ENCODE peak calls at places on chromosomes 4 and X, in seven cellular contexts. L, K, W, Y, H, J and G are unnamed samples.

GRCh38 chrX:67780694-67781109 is 236.9 kb downstream of the AR start:
- DNase-seq in L (peak; percentile 79), W (peak; percentile 84), Y (no peak), K (peak; percentile 41), H (no peak), J (no peak), G (peak; percentile 89)

GRCh38 chr4:39490322-39490721 is 31.5 kb downstream of the LIAS start:
- DNase-seq in W (no peak), K (no peak), Y (no peak), H (no peak), L (no peak), J (no peak), G (no peak)

GRCh38 chrX:413322-414201 is 26.9 kb upstream of the PPP2R3B start:
- DNase-seq in H (no peak), Y (no peak), J (no peak), K (no peak), L (no peak), W (no peak), G (no peak)

GRCh38 chr4:130233377-130234047 is 1137.6 kb downstream of the C4orf33 start:
- DNase-seq in Y (no peak), W (no peak), J (no peak), K (no peak), H (no peak), L (no peak), G (no peak)

GRCh38 chr4:28009541-28009940 is 1148.9 kb downstream of the STIM2 start:
- DNase-seq in Y (no peak), L (no peak), J (no peak), K (no peak), W (no peak), H (no peak), G (no peak)

GRCh38 chrX:11791090-11791489 is 33.1 kb downstream of the MSL3 start:
- DNase-seq in J (no peak), K (no peak), Y (no peak), L (no peak), W (no peak), H (no peak), G (no peak)

GRCh38 chrX:103211012-103211715 is 3.7 kb upstream of the BEX4 start:
- DNase-seq in Y (peak; percentile 35), H (peak; percentile 28), J (peak; percentile 12), W (peak; percentile 43), K (no peak), L (peak; percentile 45), G (peak; percentile 31)

GRCh38 chr4:124953059-124953850 is 240.7 kb upstream of the ANKRD50 start:
- DNase-seq in W (no peak), Y (no peak), H (no peak), K (no peak), J (no peak), L (no peak), G (no peak)

GRCh38 chr4:20394471-20394870 is 142.8 kb downstream of the SLIT2 start:
- DNase-seq in J (no peak), Y (no peak), K (no peak), W (no peak), L (no peak), H (no peak), G (no peak)

DNA sequence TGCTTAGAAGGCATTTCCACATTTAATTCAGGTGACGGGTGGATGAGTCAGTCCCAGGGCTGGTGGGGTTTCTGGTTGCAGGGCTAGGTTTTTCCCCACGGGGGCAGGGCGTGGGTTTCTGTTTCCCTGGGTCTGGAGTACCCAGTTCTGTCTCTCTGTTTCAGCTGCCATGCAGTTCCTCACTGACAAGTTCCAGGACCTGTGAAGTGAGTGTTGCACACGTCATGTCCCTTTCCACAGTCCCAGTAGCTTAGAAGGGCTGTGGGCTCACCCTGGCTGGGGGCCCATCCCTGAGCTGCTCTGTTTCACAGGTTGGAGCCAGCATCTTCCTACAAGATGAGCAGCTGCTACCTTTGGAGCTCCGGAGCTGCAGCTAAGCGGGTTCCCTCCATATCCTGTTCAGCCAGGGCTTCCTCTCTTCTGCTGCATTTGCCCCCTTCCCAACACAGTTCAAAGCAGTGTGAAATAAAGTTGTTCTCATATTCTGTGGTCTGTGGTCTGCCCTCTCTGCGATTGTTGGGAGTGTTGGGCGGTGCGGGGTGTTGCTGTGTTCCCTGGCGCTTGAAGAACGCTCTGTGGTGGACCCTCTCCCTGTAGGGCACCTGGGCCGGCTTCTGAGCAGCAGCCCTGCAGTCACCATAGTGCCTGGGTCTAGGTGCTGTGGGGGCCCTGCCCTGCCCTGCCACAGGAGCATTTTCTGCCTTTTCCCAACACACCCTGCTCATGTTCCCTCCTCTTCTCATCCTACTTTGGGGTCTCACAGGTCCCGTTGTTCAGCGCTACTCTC is 3.9 kb downstream of the LOC101059915 start:
- DNase-seq in K (no peak), J (no peak), L (peak; percentile 6), W (no peak), Y (no peak), H (no peak), G (no peak)
- TF ChIP-seq CTCF in K (no peak), J (no peak), L (no peak), W (no peak), Y (no peak), H (no peak), G (no peak)

GRCh38 chr4:4288098-4288497 is 1.9 kb downstream of the LYAR start:
- DNase-seq in L (no peak), Y (no peak), K (no peak), H (no peak), W (no peak), J (no peak), G (no peak)

GRCh38 chr4:4289575-4289929 is 402 bp downstream of the LYAR start:
- DNase-seq in K (no peak), L (peak; percentile 20), H (no peak), W (no peak), Y (no peak), J (peak; percentile 18), G (no peak)

GRCh38 chr4:4289055-4289454 is 899 bp downstream of the LYAR start:
- DNase-seq in K (no peak), J (peak; percentile 1), W (no peak), H (no peak), Y (no peak), L (no peak), G (no peak)

GRCh38 chr4:4293279-4293678 is 3.2 kb downstream of the ZBTB49 start:
- DNase-seq in L (no peak), H (no peak), J (no peak), W (no peak), Y (no peak), K (no peak), G (no peak)

DNA sequence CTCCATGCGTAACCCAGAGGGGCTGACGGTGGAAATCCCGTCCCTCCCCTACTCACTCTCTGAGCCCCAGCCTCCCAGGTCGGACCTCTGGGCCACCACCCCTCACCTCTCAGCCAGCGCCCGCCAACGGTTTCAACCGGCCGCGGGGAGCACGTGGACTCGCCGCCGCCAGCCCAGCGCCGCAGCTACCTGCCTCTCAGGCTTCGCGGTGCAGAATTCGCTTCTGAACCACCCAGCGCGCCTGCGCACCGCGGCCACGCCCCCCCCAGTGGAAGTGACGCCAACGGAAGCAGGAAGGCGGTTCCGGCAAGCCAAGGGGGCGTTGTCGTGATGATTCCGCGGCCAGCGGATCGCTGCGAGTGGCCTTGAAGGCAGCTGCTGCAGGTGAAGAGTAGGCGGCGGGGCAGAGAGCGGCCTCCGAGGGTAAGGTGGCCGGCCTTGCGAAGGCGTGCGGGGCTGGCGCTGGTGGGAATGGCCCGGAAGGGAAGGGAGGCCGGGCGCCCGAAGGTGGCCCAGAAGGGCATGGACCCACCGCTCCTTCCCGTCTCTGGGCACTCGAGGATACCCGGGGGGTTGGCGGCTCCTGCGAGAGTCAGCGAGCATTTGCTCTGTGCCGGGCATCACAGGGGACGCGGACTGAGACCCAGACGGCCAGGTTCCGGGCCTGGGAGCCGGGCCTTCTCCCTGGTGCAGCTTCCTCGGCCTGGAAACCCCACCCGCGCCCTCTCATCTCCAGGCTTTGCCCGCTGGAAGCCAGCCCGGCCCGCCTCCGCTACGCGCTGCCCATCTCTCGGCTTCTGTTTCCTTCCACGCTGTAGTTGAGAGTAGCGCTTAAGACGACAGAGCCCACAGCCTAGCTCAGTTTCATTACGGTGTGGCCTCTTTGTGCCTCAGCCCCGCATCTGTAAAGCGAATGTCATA is at the start of the genes LYAR and ZBTB49:
- DNase-seq in J (peak; percentile 85), Y (peak; percentile 89), H (peak; percentile 90), L (peak; percentile 95), W (peak; percentile 90), K (peak; percentile 79), G (peak; percentile 89)
- TF ChIP-seq POLR2A in J (peak; percentile 86), Y (peak; percentile 74), H (peak; percentile 68), L (peak; percentile 46), W (peak; percentile 61), K (peak; percentile 35), G (no peak)

DNA sequence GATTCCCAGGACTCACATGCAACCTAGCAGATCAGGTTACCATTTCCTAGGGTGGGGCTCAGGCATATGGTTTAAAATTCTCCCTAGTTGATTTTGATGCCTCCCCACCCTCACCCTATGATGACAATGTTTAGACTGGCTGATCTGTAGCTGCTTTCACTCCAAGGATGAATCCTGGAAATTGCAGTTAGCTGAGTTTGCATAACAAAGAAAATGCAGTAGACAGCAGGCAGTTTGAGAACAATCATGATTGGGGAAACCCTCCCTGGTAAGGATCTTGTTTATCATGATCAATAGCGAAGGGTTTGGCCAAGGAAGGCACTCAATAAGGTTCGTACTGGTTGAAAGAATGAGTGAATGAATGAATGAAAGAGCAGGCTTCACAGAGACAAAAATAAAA is 2.1 kb downstream of the ZNF518B start:
- DNase-seq in J (no peak), K (no peak), W (no peak), H (no peak), L (no peak), Y (no peak), G (no peak)
- H3K4me3 ChIP-seq in J (no peak overlapping the region), K (no peak overlapping the region), W (no peak overlapping the region), H (no peak overlapping the region), L (no peak overlapping the region), Y (no peak overlapping the region), G (no peak overlapping the region)

GRCh38 chrX:118631586-118631985 is 95.8 kb upstream of the IL13RA1 start:
- DNase-seq in K (no peak), H (no peak), L (no peak), Y (no peak), W (no peak), J (no peak), G (no peak)

GRCh38 chrX:118630843-118631242 is 96.6 kb upstream of the IL13RA1 start:
- DNase-seq in K (no peak), H (no peak), L (no peak), W (no peak), Y (no peak), J (no peak), G (no peak)

GRCh38 chrX:118632862-118633261 is 94.5 kb upstream of the IL13RA1 start:
- DNase-seq in Y (no peak), J (no peak), L (no peak), H (no peak), W (no peak), K (no peak), G (no peak)

GRCh38 chrX:118626346-118626745 is 101.1 kb upstream of the IL13RA1 start:
- DNase-seq in L (no peak), W (no peak), K (no peak), H (no peak), Y (no peak), J (no peak), G (no peak)

DNA sequence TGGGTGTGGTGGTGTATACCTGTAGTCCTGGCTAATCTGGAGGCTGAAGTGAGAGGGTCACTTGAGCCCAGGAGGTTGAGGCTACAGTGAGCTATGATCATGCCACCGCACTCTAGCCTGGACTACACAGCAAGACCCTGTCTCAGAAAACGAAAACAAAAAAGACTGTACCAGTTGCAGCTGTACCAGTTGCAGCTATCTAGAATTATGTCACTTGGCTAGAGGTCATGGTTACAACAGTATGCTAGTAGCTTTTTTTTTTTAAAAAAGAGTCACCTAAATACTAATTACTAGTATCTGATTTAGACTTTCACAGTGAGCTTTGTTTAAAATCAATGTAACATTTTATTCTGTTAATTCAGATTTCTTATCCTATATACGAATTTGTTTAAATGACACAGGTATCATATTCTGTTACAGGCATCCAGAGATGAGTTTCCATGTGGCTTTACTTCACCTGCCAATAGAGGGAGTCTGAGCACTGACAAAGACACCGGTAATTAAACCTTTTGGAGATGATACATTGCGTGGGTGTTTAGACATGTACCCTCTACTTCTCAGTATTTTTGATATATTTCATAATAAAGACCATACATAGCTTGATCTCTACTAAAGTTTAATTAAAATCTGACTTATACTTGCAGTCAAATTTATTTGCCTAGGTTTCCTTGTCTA is 100.2 kb upstream of the IL13RA1 start:
- DNase-seq in K (no peak), L (no peak), W (no peak), J (peak; percentile 31), Y (no peak), H (no peak), G (no peak)
- TF ChIP-seq CTCF in K (no peak), L (no peak), W (peak; percentile 21), J (peak; percentile 62), Y (peak; percentile 23), H (no peak), G (no peak)